ENCODE peak calls at places on chromosomes 11 and 22, in nine cellular contexts. L is astrocyte of the cerebellum; R is GM23338; Q is transverse colon; N is AG04450; X is activated T-helper 9 cell treated with anti-CD3 and anti-CD28 coated beads, Interleukin-2, amount 50 U/mL, for 16 hours; V is posterior cingulate gyrus; B is pancreas; C is stimulated activated CD4-positive, alpha-beta T cell treated with anti-CD3 and anti-CD28 coated beads, Interleukin-12 subunit alpha, Interleukin-12 subunit beta, amount 100 ng/mL, for 4 hours. P is an unnamed sample.
A peak's percentile ranks its signal among the peaks of the same experiment; 100 is the strongest.

GRCh38 chr22:40040927-40041326 is 46.2 kb downstream of the FAM83F start:
- DNase-seq in Q (peak; percentile 27), V (peak; percentile 89), R (no peak), N (no peak), L (no peak), B (peak; percentile 36), C (no peak), X (no peak), P (no peak)

GRCh38 chr11:47179655-47179991 is 2.9 kb upstream of the ARFGAP2 start:
- DNase-seq in X (no peak), V (peak; percentile 90), L (no peak), C (peak; percentile 40), N (no peak), R (peak; percentile 79), Q (no peak), B (no peak), P (no peak)

GRCh38 chr11:46560300-46561025 is 33.4 kb downstream of the AMBRA1 start:
- DNase-seq in B (no peak), Q (no peak), R (no peak), X (no peak), V (no peak), C (no peak), L (peak; percentile 27), N (no peak), P (no peak)

GRCh38 chr22:39381930-39382329 is 17.6 kb upstream of the TAB1 start:
- DNase-seq in R (no peak), C (no peak), Q (no peak), N (no peak), B (no peak), X (no peak), L (no peak), V (no peak), P (no peak)

GRCh38 chr11:76156971-76157427 is 49.3 kb downstream of the WNT11 start:
- DNase-seq in B (no peak), R (no peak), L (no peak), C (no peak), Q (no peak), V (peak; percentile 71), N (no peak), X (no peak), P (no peak)

GRCh38 chr22:42769574-42770447 is 49.1 kb upstream of the A4GALT start:
- DNase-seq in L (peak; percentile 53), V (no peak), B (peak; percentile 79), Q (peak; percentile 54), N (peak; percentile 81), R (no peak), X (no peak), C (no peak), P (no peak)

GRCh38 chr11:12599408-12600143 is 74.6 kb upstream of the TEAD1 start:
- DNase-seq in V (peak; percentile 92), B (peak; percentile 79), L (no peak), C (peak; percentile 43), X (peak; percentile 12), R (peak; percentile 79), N (no peak), Q (peak; percentile 24), P (no peak)

GRCh38 chr11:39459606-39460005 is 1999.8 kb downstream of the LRRC4C start:
- DNase-seq in B (no peak), R (no peak), V (no peak), C (no peak), Q (no peak), N (no peak), L (no peak), X (no peak), P (no peak)

GRCh38 chr11:72864692-72865655 is 50.8 kb downstream of the ATG16L2 start:
- DNase-seq in V (no peak), X (no peak), C (no peak), Q (no peak), N (no peak), B (no peak), R (no peak), L (no peak), P (no peak)

GRCh38 chr11:61080526-61080925 is 21.8 kb upstream of the CD5 start:
- DNase-seq in R (no peak), Q (no peak), C (no peak), B (no peak), L (no peak), X (no peak), V (peak; percentile 22), N (no peak), P (no peak)

GRCh38 chr22:42939941-42940653 is 74.9 kb downstream of the PACSIN2 start:
- DNase-seq in B (peak; percentile 86), X (no peak), Q (peak; percentile 71), N (peak; percentile 32), C (no peak), R (no peak), V (no peak), L (peak; percentile 62), P (peak; percentile 70)

GRCh38 chr22:27125539-27125938 is 468.2 kb downstream of the MIAT start:
- DNase-seq in Q (no peak), N (no peak), L (no peak), B (no peak), X (no peak), R (no peak), V (no peak), C (no peak), P (no peak)

GRCh38 chr11:66310324-66310723 is 6.5 kb downstream of the CD248 start:
- DNase-seq in N (no peak), X (no peak), L (no peak), R (no peak), Q (no peak), C (no peak), V (no peak), B (no peak), P (no peak)

GRCh38 chr11:19220903-19221682 is 19.3 kb upstream of the CSRP3 start:
- DNase-seq in R (no peak), V (no peak), L (no peak), X (no peak), B (no peak), C (no peak), Q (no peak), N (no peak), P (no peak)

GRCh38 chr11:46903846-46904245 is 14.5 kb downstream of the LRP4 start:
- DNase-seq in L (no peak), N (no peak), Q (no peak), R (no peak), B (no peak), V (peak; percentile 99), C (no peak), X (no peak), P (peak; percentile 98)

GRCh38 chr22:29093980-29094379 is 21.1 kb downstream of the KREMEN1 start:
- DNase-seq in Q (no peak), B (no peak), X (no peak), R (no peak), V (no peak), N (no peak), L (peak; percentile 43), C (no peak), P (no peak)

GRCh38 chr11:1734571-1735081 is 15.8 kb downstream of the IFITM10 start:
- DNase-seq in C (no peak), R (no peak), B (no peak), L (no peak), N (no peak), Q (no peak), V (peak; percentile 52), X (no peak), P (no peak)

GRCh38 chr11:45900916-45901617 is 6.0 kb downstream of the FREY1 start:
- DNase-seq in X (no peak), Q (no peak), R (peak; percentile 34), V (peak; percentile 94), L (no peak), B (peak; percentile 67), N (no peak), C (no peak), P (no peak)

GRCh38 chr22:34429314-34429713 is 509.0 kb upstream of the LARGE1 start:
- DNase-seq in R (no peak), Q (no peak), N (no peak), V (no peak), L (no peak), C (no peak), B (no peak), X (no peak), P (no peak)

GRCh38 chr11:8281266-8281665 is 17.6 kb upstream of the LMO1 start:
- DNase-seq in C (no peak), Q (no peak), X (no peak), R (no peak), B (no peak), L (no peak), N (no peak), V (no peak), P (no peak)

GRCh38 chr11:108369064-108369463 is 98.3 kb downstream of the C11orf65 start:
- DNase-seq in Q (no peak), L (no peak), B (no peak), X (no peak), C (no peak), R (no peak), V (no peak), N (no peak), P (no peak)